ENCODE peak calls at places on chromosomes 6 and 20, in five cellular contexts. Z is D341Med, N is HCEC 1CT, U is sigmoid colon, H is ACHN. J is an unnamed sample.

GRCh38 chr6:155171109-155171746 is 92.6 kb upstream of the CLDN20 start:
- DNase-seq in N (peak), H (peak), Z (no peak), U (peak), J (peak)

GRCh38 chr6:24931296-24931695 is 4.5 kb downstream of the RIPOR2 start:
- DNase-seq in U (no peak), N (no peak), H (no peak), Z (no peak), J (no peak)

GRCh38 chr6:63943826-63944225 is 308.2 kb downstream of the PHF3 start:
- DNase-seq in Z (no peak), H (no peak), N (no peak), U (no peak), J (no peak)

GRCh38 chr6:150857062-150857905 is 8.2 kb upstream of the MTHFD1L start:
- DNase-seq in N (peak), U (no peak), H (peak), Z (no peak), J (peak)

GRCh38 chr6:45661667-45662066 is 283.9 kb upstream of the SUPT3H start:
- DNase-seq in N (peak), H (no peak), Z (no peak), U (no peak), J (peak)

GRCh38 chr6:129501401-129502051 is 208.5 kb downstream of the ARHGAP18 start:
- DNase-seq in N (peak), U (peak), Z (no peak), H (peak), J (peak)

GRCh38 chr6:3522561-3523287 is 65.9 kb upstream of the SLC22A23 start:
- DNase-seq in N (peak), H (no peak), Z (no peak), U (no peak), J (peak)

GRCh38 chr6:46103437-46103836 is 26.4 kb upstream of the ENPP4 start:
- DNase-seq in N (no peak), U (no peak), H (peak), Z (no peak), J (no peak)

GRCh38 chr6:20632696-20633095 is 98.4 kb downstream of the CDKAL1 start:
- DNase-seq in H (no peak), U (no peak), Z (no peak), N (no peak), J (no peak)

GRCh38 chr20:54340667-54341081 is 132.8 kb downstream of the PFDN4 start:
- DNase-seq in Z (no peak), U (no peak), H (no peak), N (no peak), J (no peak)

GRCh38 chr6:14068133-14068532 is 49.4 kb upstream of the CD83 start:
- DNase-seq in Z (no peak), N (peak), H (no peak), U (no peak), J (peak)

GRCh38 chr6:3977875-3978711 is 100.8 kb downstream of the FAM217A start:
- DNase-seq in U (peak), Z (peak), H (peak), N (peak), J (peak)

GRCh38 chr6:163415176-163415619 is 680 bp downstream of the QKI start:
- DNase-seq in H (no peak), Z (peak), N (no peak), U (peak), J (peak)

GRCh38 chr20:37096415-37097039 is 730 bp upstream of the RBL1 start:
- DNase-seq in H (no peak), U (no peak), Z (no peak), N (no peak), J (no peak)

GRCh38 chr20:35421322-35421721 is 9.5 kb upstream of the UQCC1 start:
- DNase-seq in N (no peak), Z (no peak), U (no peak), H (no peak), J (no peak)

GRCh38 chr6:168116975-168117899 is 38.2 kb upstream of the FRMD1 start:
- DNase-seq in N (no peak), Z (no peak), H (no peak), U (peak), J (no peak)

GRCh38 chr20:62119101-62119500 is 3.2 kb upstream of the LSM14B start:
- DNase-seq in N (no peak), U (no peak), H (no peak), Z (no peak), J (no peak)

GRCh38 chr20:38338849-38339520 is 7.3 kb upstream of the LBP start:
- DNase-seq in N (no peak), Z (no peak), H (peak), U (no peak), J (peak)

GRCh38 chr6:146914563-146915483 is 289.4 kb upstream of the STXBP5 start:
- DNase-seq in U (peak), N (peak), H (peak), Z (no peak), J (peak)

GRCh38 chr20:324177-325042 is 942 bp upstream of the SOX12 start:
- DNase-seq in U (peak), H (peak), N (peak), Z (peak), J (peak)

GRCh38 chr20:33733654-33734576 is 2.1 kb downstream of the ZNF341 start:
- DNase-seq in N (peak), Z (no peak), U (peak), H (peak), J (peak)

GRCh38 chr6:136566851-136567250 is 16.6 kb upstream of the MAP7 start:
- DNase-seq in U (no peak), H (no peak), Z (no peak), N (no peak), J (no peak)

GRCh38 chr20:3622411-3622810 is 40.8 kb downstream of the GFRA4 start:
- DNase-seq in Z (no peak), N (no peak), U (no peak), H (no peak), J (no peak)

GRCh38 chr6:131950767-131951575 is at the start of gene CCN2:
- DNase-seq in N (peak), U (peak), H (peak), Z (peak), J (peak)

GRCh38 chr20:46364670-46365482 is 41.5 kb downstream of the ELMO2 start:
- DNase-seq in Z (no peak), U (peak), N (no peak), H (no peak), J (no peak)

GRCh38 chr20:17848249-17848648 is 120.3 kb downstream of the SNX5 start:
- DNase-seq in H (no peak), N (no peak), Z (no peak), U (no peak), J (no peak)

GRCh38 chr6:101537917-101538316 is 144.4 kb downstream of the GRIK2 start:
- DNase-seq in U (no peak), N (no peak), H (no peak), Z (no peak), J (no peak)

GRCh38 chr6:80939480-80939879 is 813.0 kb downstream of the TENT5A start:
- DNase-seq in H (no peak), N (no peak), U (no peak), Z (no peak), J (no peak)

GRCh38 chr20:59636791-59637370 is 32.5 kb downstream of the PHACTR3 start:
- DNase-seq in N (no peak), U (peak), Z (no peak), H (no peak), J (no peak)

GRCh38 chr6:25176466-25176865 is 102.7 kb upstream of the CARMIL1 start:
- DNase-seq in U (no peak), N (no peak), H (no peak), Z (no peak), J (no peak)

GRCh38 chr6:5518936-5519491 is 257.7 kb downstream of the FARS2 start:
- DNase-seq in Z (no peak), N (no peak), U (no peak), H (no peak), J (no peak)

GRCh38 chr6:119043265-119043664 is 35.2 kb downstream of the FAM184A start:
- DNase-seq in U (no peak), N (no peak), H (no peak), Z (no peak), J (no peak)

GRCh38 chr6:34593741-34594140 is 37.6 kb upstream of the SPDEF start:
- DNase-seq in Z (no peak), U (peak), N (no peak), H (no peak), J (no peak)

GRCh38 chr20:56005389-56005715 is at the start of gene CBLN4:
- DNase-seq in Z (no peak), H (no peak), N (no peak), U (no peak), J (no peak)

GRCh38 chr6:106608080-106608668 is 21.1 kb downstream of the RTN4IP1 start:
- DNase-seq in N (peak), U (no peak), Z (peak), H (peak), J (peak)

GRCh38 chr6:56714982-56715456 is 72.3 kb upstream of the DST start:
- DNase-seq in U (no peak), Z (no peak), N (peak), H (peak), J (peak)

GRCh38 chr6:117976030-117976651 is 69.1 kb downstream of the SLC35F1 start:
- DNase-seq in H (peak), N (peak), Z (peak), U (no peak), J (peak)

GRCh38 chr6:148997863-148998262 is 251.0 kb downstream of the UST start:
- DNase-seq in N (peak), U (no peak), H (no peak), Z (no peak), J (peak)

GRCh38 chr6:82033631-82034211 is 213.8 kb downstream of the IBTK start:
- DNase-seq in H (no peak), U (peak), Z (no peak), N (no peak), J (no peak)

J was measured in ELR.